ENCODE peak calls at places on chromosomes 13 and 19, in six cellular contexts. One of them, this sample, is unnamed.

GRCh38 chr19:55697069-55697440 is 22.0 kb downstream of the EPN1 start:
- DNase-seq in suprapubic skin: no peak
- DNase-seq in upper lobe of left lung: no peak
- DNase-seq in breast epithelium: no peak
- DNase-seq in tibial nerve: no peak
- DNase-seq in esophagus muscularis mucosa: no peak
- DNase-seq in this sample: no peak

GRCh38 chr13:54449922-54450321 is 1421.3 kb downstream of the OLFM4 start:
- DNase-seq in suprapubic skin: no peak
- DNase-seq in upper lobe of left lung: no peak
- DNase-seq in breast epithelium: no peak
- DNase-seq in tibial nerve: no peak
- DNase-seq in esophagus muscularis mucosa: no peak
- DNase-seq in this sample: no peak

GRCh38 chr19:35288331-35288730 is 3.6 kb upstream of the MAG start:
- DNase-seq in suprapubic skin: no peak
- DNase-seq in upper lobe of left lung: no peak
- DNase-seq in breast epithelium: no peak
- DNase-seq in tibial nerve: no peak
- DNase-seq in esophagus muscularis mucosa: no peak
- DNase-seq in this sample: no peak

GRCh38 chr19:5107432-5108122 is 138.7 kb downstream of the KDM4B start:
- DNase-seq in suprapubic skin: no peak
- DNase-seq in upper lobe of left lung: no peak
- DNase-seq in breast epithelium: no peak
- DNase-seq in tibial nerve: no peak
- DNase-seq in esophagus muscularis mucosa: no peak
- DNase-seq in this sample: no peak

GRCh38 chr19:6925801-6926751 is 38.7 kb downstream of the ADGRE1 start:
- DNase-seq in suprapubic skin: no peak
- DNase-seq in upper lobe of left lung: no peak
- DNase-seq in breast epithelium: no peak
- DNase-seq in tibial nerve: no peak
- DNase-seq in esophagus muscularis mucosa: no peak
- DNase-seq in this sample: no peak

GRCh38 chr13:97460853-97461252 is 26.9 kb downstream of the RAP2A start:
- DNase-seq in suprapubic skin: no peak
- DNase-seq in upper lobe of left lung: no peak
- DNase-seq in breast epithelium: no peak
- DNase-seq in tibial nerve: no peak
- DNase-seq in esophagus muscularis mucosa: no peak
- DNase-seq in this sample: no peak

GRCh38 chr13:75324413-75324940 is 157.5 kb downstream of the TBC1D4 start:
- DNase-seq in suprapubic skin: no peak
- DNase-seq in upper lobe of left lung: no peak
- DNase-seq in breast epithelium: no peak
- DNase-seq in tibial nerve: no peak
- DNase-seq in esophagus muscularis mucosa: no peak
- DNase-seq in this sample: no peak

GRCh38 chr19:55590621-55591020 is 8.7 kb downstream of the FIZ1 start:
- DNase-seq in suprapubic skin: no peak
- DNase-seq in upper lobe of left lung: no peak
- DNase-seq in breast epithelium: no peak
- DNase-seq in tibial nerve: no peak
- DNase-seq in esophagus muscularis mucosa: no peak
- DNase-seq in this sample: no peak

GRCh38 chr13:96053003-96053703 is at the start of gene UGGT2:
- DNase-seq in suprapubic skin: peak; percentile 96
- DNase-seq in upper lobe of left lung: peak; percentile 95
- DNase-seq in breast epithelium: peak; percentile 93
- DNase-seq in tibial nerve: peak; percentile 87
- DNase-seq in esophagus muscularis mucosa: peak; percentile 96
- DNase-seq in this sample: peak; percentile 96

GRCh38 chr19:35404879-35405622 is 34.2 kb downstream of the GPR42 start:
- DNase-seq in suprapubic skin: no peak
- DNase-seq in upper lobe of left lung: no peak
- DNase-seq in breast epithelium: no peak
- DNase-seq in tibial nerve: no peak
- DNase-seq in esophagus muscularis mucosa: no peak
- DNase-seq in this sample: no peak

GRCh38 chr19:18698321-18699167 is 15.1 kb downstream of the CRTC1 start:
- DNase-seq in suprapubic skin: no peak
- DNase-seq in upper lobe of left lung: no peak
- DNase-seq in breast epithelium: no peak
- DNase-seq in tibial nerve: no peak
- DNase-seq in esophagus muscularis mucosa: no peak
- DNase-seq in this sample: no peak

GRCh38 chr13:94568443-94568842 is 27.5 kb downstream of the TGDS start:
- DNase-seq in suprapubic skin: no peak
- DNase-seq in upper lobe of left lung: no peak
- DNase-seq in breast epithelium: no peak
- DNase-seq in tibial nerve: no peak
- DNase-seq in esophagus muscularis mucosa: no peak
- DNase-seq in this sample: no peak

GRCh38 chr13:98879965-98880364 is 97.9 kb downstream of the DOCK9 start:
- DNase-seq in suprapubic skin: no peak
- DNase-seq in upper lobe of left lung: no peak
- DNase-seq in breast epithelium: no peak
- DNase-seq in tibial nerve: no peak
- DNase-seq in esophagus muscularis mucosa: no peak
- DNase-seq in this sample: no peak

GRCh38 chr19:43784981-43785808 is 4.4 kb upstream of the KCNN4 start:
- DNase-seq in suprapubic skin: no peak
- DNase-seq in upper lobe of left lung: peak; percentile 75
- DNase-seq in breast epithelium: no peak
- DNase-seq in tibial nerve: no peak
- DNase-seq in esophagus muscularis mucosa: no peak
- DNase-seq in this sample: no peak

GRCh38 chr13:20702945-20703784 is at the start of gene IL17D:
- DNase-seq in suprapubic skin: no peak
- DNase-seq in upper lobe of left lung: no peak
- DNase-seq in breast epithelium: no peak
- DNase-seq in tibial nerve: no peak
- DNase-seq in esophagus muscularis mucosa: no peak
- DNase-seq in this sample: no peak

GRCh38 chr13:81582381-81582780 is 1241.5 kb upstream of the SPRY2 start:
- DNase-seq in suprapubic skin: no peak
- DNase-seq in upper lobe of left lung: no peak
- DNase-seq in breast epithelium: no peak
- DNase-seq in tibial nerve: no peak
- DNase-seq in esophagus muscularis mucosa: no peak
- DNase-seq in this sample: no peak

GRCh38 chr19:47891923-47892666 is 6.0 kb upstream of the SULT2A1 start:
- DNase-seq in suprapubic skin: no peak
- DNase-seq in upper lobe of left lung: no peak
- DNase-seq in breast epithelium: no peak
- DNase-seq in tibial nerve: no peak
- DNase-seq in esophagus muscularis mucosa: no peak
- DNase-seq in this sample: peak; percentile 66
- TF ChIP-seq POLR2A in suprapubic skin: no peak
- TF ChIP-seq POLR2A in upper lobe of left lung: no peak
- TF ChIP-seq POLR2A in breast epithelium: no peak
- TF ChIP-seq POLR2A in tibial nerve: no peak
- TF ChIP-seq POLR2A in esophagus muscularis mucosa: no peak
- TF ChIP-seq POLR2A in this sample: peak; percentile 98

GRCh38 chr19:9498183-9498902 is at the start of gene ZNF560:
- DNase-seq in suprapubic skin: no peak
- DNase-seq in upper lobe of left lung: no peak
- DNase-seq in breast epithelium: no peak
- DNase-seq in tibial nerve: no peak
- DNase-seq in esophagus muscularis mucosa: no peak
- DNase-seq in this sample: no peak
- TF ChIP-seq CTCF in suprapubic skin: no peak
- TF ChIP-seq CTCF in upper lobe of left lung: no peak
- TF ChIP-seq CTCF in breast epithelium: no peak
- TF ChIP-seq CTCF in tibial nerve: no peak
- TF ChIP-seq CTCF in esophagus muscularis mucosa: no peak
- TF ChIP-seq CTCF in this sample: no peak

DNA sequence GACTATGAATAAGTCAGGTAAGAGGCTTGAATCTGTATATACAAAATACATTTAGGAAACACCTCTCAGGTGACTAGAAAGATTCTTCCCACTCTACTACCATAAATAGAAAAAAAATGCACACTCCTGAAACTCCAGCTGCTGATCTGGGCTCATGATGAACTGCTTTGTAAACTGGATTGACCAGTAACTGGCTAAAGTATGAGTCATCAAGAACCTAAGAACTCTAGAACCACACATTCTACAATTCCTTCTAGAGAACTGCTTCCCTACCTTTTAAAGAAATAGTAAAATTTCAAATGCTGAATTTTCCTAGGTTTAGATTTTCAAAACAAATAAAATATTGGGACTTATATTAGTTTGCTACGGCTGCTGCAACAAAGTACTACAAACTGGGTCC is 55.2 kb downstream of the ELF1 start:
- DNase-seq in suprapubic skin: no peak
- DNase-seq in upper lobe of left lung: no peak
- DNase-seq in breast epithelium: no peak
- DNase-seq in tibial nerve: no peak
- DNase-seq in esophagus muscularis mucosa: no peak
- DNase-seq in this sample: no peak
- H3K4me1 ChIP-seq in suprapubic skin: peaks cover 75% of the 10 kb centered on the region
- H3K4me1 ChIP-seq in upper lobe of left lung: peaks cover 55% of the 10 kb centered on the region
- H3K4me1 ChIP-seq in breast epithelium: no peaks in the 10 kb centered on the region
- H3K4me1 ChIP-seq in tibial nerve: peaks cover 86% of the 10 kb centered on the region
- H3K4me1 ChIP-seq in esophagus muscularis mucosa: peaks cover 75% of the 10 kb centered on the region
- H3K4me1 ChIP-seq in this sample: peaks cover 8% of the 10 kb centered on the region

GRCh38 chr19:33048806-33049676 is 15.6 kb downstream of the RHPN2 start:
- DNase-seq in suprapubic skin: no peak
- DNase-seq in upper lobe of left lung: no peak
- DNase-seq in breast epithelium: no peak
- DNase-seq in tibial nerve: no peak
- DNase-seq in esophagus muscularis mucosa: no peak
- DNase-seq in this sample: no peak

GRCh38 chr19:33052352-33052972 is 12.2 kb downstream of the RHPN2 start:
- DNase-seq in suprapubic skin: no peak
- DNase-seq in upper lobe of left lung: no peak
- DNase-seq in breast epithelium: no peak
- DNase-seq in tibial nerve: no peak
- DNase-seq in esophagus muscularis mucosa: no peak
- DNase-seq in this sample: no peak

GRCh38 chr19:33050110-33050509 is 14.6 kb downstream of the RHPN2 start:
- DNase-seq in suprapubic skin: no peak
- DNase-seq in upper lobe of left lung: no peak
- DNase-seq in breast epithelium: no peak
- DNase-seq in tibial nerve: no peak
- DNase-seq in esophagus muscularis mucosa: no peak
- DNase-seq in this sample: no peak

GRCh38 chr19:33055718-33056117 is 9.0 kb downstream of the RHPN2 start:
- DNase-seq in suprapubic skin: no peak
- DNase-seq in upper lobe of left lung: no peak
- DNase-seq in breast epithelium: no peak
- DNase-seq in tibial nerve: no peak
- DNase-seq in esophagus muscularis mucosa: no peak
- DNase-seq in this sample: no peak

GRCh38 chr19:33054623-33055022 is 10.1 kb downstream of the RHPN2 start:
- DNase-seq in suprapubic skin: peak; percentile 84
- DNase-seq in upper lobe of left lung: no peak
- DNase-seq in breast epithelium: peak; percentile 99
- DNase-seq in tibial nerve: no peak
- DNase-seq in esophagus muscularis mucosa: no peak
- DNase-seq in this sample: peak; percentile 90
- TF ChIP-seq POLR2A in suprapubic skin: no peak
- TF ChIP-seq POLR2A in upper lobe of left lung: no peak
- TF ChIP-seq POLR2A in breast epithelium: no peak
- TF ChIP-seq POLR2A in tibial nerve: no peak
- TF ChIP-seq POLR2A in esophagus muscularis mucosa: no peak
- TF ChIP-seq POLR2A in this sample: no peak

GRCh38 chr13:44243198-44243852 is 130.3 kb upstream of the SERP2 start:
- DNase-seq in suprapubic skin: no peak
- DNase-seq in upper lobe of left lung: peak; percentile 69
- DNase-seq in breast epithelium: no peak
- DNase-seq in tibial nerve: no peak
- DNase-seq in esophagus muscularis mucosa: no peak
- DNase-seq in this sample: no peak
- TF ChIP-seq CTCF in suprapubic skin: no peak
- TF ChIP-seq CTCF in upper lobe of left lung: peak; percentile 39
- TF ChIP-seq CTCF in breast epithelium: peak; percentile 11
- TF ChIP-seq CTCF in tibial nerve: peak; percentile 31
- TF ChIP-seq CTCF in esophagus muscularis mucosa: peak; percentile 29
- TF ChIP-seq CTCF in this sample: no peak

DNA sequence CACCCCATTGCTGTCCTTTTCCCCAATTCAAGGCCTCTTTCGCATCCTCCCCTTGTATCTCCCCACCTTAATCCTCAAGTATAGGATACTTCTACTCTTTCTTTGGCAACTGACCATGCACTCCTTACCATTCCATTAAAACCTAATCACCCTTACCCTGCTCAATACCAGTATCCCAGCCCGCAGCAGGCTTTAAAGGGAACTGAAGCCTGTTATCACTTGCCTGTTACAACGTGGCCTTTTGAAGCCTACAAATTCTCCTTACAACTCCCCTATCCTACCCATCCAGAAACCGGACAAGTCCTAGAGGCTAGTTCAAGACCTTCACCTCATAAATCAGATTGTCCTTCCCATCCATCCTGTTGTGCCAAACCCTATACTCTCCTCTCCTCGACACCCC is 16.2 kb upstream of the OR10H1 start:
- DNase-seq in suprapubic skin: no peak
- DNase-seq in upper lobe of left lung: no peak
- DNase-seq in breast epithelium: no peak
- DNase-seq in tibial nerve: no peak
- DNase-seq in esophagus muscularis mucosa: no peak
- DNase-seq in this sample: no peak
- H3K4me1 ChIP-seq in suprapubic skin: peaks cover 7% of the 10 kb centered on the region
- H3K4me1 ChIP-seq in upper lobe of left lung: peaks cover 6% of the 10 kb centered on the region
- H3K4me1 ChIP-seq in breast epithelium: no peaks in the 10 kb centered on the region
- H3K4me1 ChIP-seq in tibial nerve: peaks cover 8% of the 10 kb centered on the region
- H3K4me1 ChIP-seq in esophagus muscularis mucosa: peaks cover 9% of the 10 kb centered on the region
- H3K4me1 ChIP-seq in this sample: no peaks in the 10 kb centered on the region

DNA sequence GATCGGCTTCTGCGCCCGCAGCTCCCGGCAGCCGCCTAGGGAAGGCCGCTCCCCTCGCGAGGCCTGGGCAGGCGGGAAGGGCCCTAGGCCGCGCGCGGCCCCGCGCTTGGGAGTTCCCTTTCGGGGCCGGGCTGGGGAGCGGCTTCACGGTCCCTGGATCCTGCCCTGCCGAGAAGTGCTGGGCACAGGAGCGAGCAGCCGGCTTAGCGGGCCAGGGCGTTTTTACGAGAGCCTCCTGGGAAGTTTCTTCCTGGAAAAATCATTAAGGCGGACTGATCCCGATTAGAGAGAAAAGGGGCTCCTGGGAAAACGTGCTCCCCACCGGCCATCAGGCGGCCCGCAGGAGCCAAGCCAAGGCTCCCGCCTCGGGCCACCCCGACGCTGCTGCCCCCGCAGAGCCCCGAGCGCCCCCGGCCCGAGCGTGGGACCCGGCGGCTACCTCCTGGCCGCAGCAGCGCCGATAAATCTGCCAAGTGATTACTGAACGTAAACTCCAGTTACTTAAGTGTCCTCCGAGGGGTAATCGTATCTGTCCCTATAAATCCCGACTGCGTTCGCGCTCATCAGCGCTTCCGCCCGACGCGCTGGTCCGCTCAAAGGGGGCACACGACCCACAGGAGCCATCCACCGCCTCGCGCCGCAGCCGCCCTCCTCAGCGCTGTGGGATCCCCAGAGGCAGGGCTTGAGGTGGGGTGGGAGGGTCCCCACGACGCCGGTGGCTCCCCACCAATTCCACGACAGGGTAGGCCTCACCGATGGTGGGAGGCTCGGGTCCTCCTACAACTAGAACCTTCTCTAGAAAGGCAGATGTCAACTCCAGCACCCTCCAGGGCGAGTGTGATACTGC is 2.8 kb downstream of the ZIC5 start:
- DNase-seq in suprapubic skin: no peak
- DNase-seq in upper lobe of left lung: no peak
- DNase-seq in breast epithelium: no peak
- DNase-seq in tibial nerve: no peak
- DNase-seq in esophagus muscularis mucosa: no peak
- DNase-seq in this sample: no peak
- TF ChIP-seq POLR2A in suprapubic skin: no peak
- TF ChIP-seq POLR2A in upper lobe of left lung: no peak
- TF ChIP-seq POLR2A in breast epithelium: no peak
- TF ChIP-seq POLR2A in tibial nerve: no peak
- TF ChIP-seq POLR2A in esophagus muscularis mucosa: no peak
- TF ChIP-seq POLR2A in this sample: no peak